ENCODE peak calls at places on chromosomes 7 and 10, in four cellular contexts. O is upper lobe of left lung, L is lower lobe of right lung, M is IMR-90. A is an unnamed sample.

GRCh38 chr10:3926675-3927525 is 141.9 kb upstream of the KLF6 start:
- ATAC-seq in O (peak; percentile 41), L (peak; percentile 51), M (no peak), A (peak; percentile 49)

GRCh38 chr10:117439243-117439912 is 64.1 kb upstream of the PDZD8 start:
- ATAC-seq in O (peak; percentile 84), M (no peak), L (no peak), A (peak; percentile 87)

GRCh38 chr10:117339569-117339968 is 35.7 kb downstream of the PDZD8 start:
- ATAC-seq in O (no peak), M (peak; percentile 50), L (no peak), A (no peak)

GRCh38 chr10:69951658-69952057 is 101.0 kb upstream of the MACROH2A2 start:
- ATAC-seq in O (no peak), L (no peak), M (no peak), A (no peak)

GRCh38 chr7:39085590-39086049 is 107.9 kb downstream of the POU6F2 start:
- ATAC-seq in L (no peak), M (no peak), O (peak; percentile 41), A (no peak)

GRCh38 chr10:58576736-58577366 is 64.2 kb downstream of the BICC1 start:
- ATAC-seq in L (peak; percentile 42), M (peak; percentile 30), O (peak; percentile 28), A (no peak)

GRCh38 chr7:87218941-87219544 is 489 bp downstream of the TMEM243 start:
- ATAC-seq in M (peak; percentile 31), L (peak; percentile 81), O (peak; percentile 78), A (peak; percentile 65)

GRCh38 chr10:7444576-7445226 is 33.9 kb upstream of the SFMBT2 start:
- ATAC-seq in O (no peak), L (peak; percentile 11), M (no peak), A (no peak)

GRCh38 chr7:158422551-158423189 is 165.0 kb downstream of the PTPRN2 start:
- ATAC-seq in M (no peak), O (no peak), L (no peak), A (no peak)

GRCh38 chr7:100166317-100166940 is 2.0 kb downstream of the GAL3ST4 start:
- ATAC-seq in O (no peak), L (no peak), M (no peak), A (no peak)

GRCh38 chr10:63175534-63175933 is 42.4 kb downstream of the NRBF2 start:
- ATAC-seq in L (no peak), O (no peak), M (no peak), A (no peak)

GRCh38 chr10:48634198-48634983 is 29.5 kb upstream of the ARHGAP22 start:
- ATAC-seq in L (peak; percentile 91), M (peak; percentile 87), O (peak; percentile 93), A (peak; percentile 73)

GRCh38 chr10:4721994-4722753 is 103.8 kb upstream of the AKR1E2 start:
- ATAC-seq in L (no peak), M (peak; percentile 44), O (peak; percentile 29), A (peak; percentile 82)

GRCh38 chr7:7902845-7903244 is 65.8 kb upstream of the GLCCI1 start:
- ATAC-seq in L (no peak), M (no peak), O (no peak), A (no peak)

GRCh38 chr10:101064415-101065030 is 2.7 kb downstream of the KAZALD1 start:
- ATAC-seq in M (no peak), O (no peak), L (no peak), A (no peak)
- H3K4me1 ChIP-seq in M (peaks cover 22% of the 10 kb centered on the region), O (peaks cover 57% of the 10 kb centered on the region), L (peaks cover 67% of the 10 kb centered on the region), A (no peaks in the 10 kb centered on the region)

GRCh38 chr7:18400726-18401125 is 94.8 kb upstream of the HDAC9 start:
- ATAC-seq in O (no peak), M (peak; percentile 27), L (no peak), A (no peak)
- H3K4me1 ChIP-seq in O (no peaks in the 10 kb centered on the region), M (peaks cover 13% of the 10 kb centered on the region), L (no peaks in the 10 kb centered on the region), A (no peaks in the 10 kb centered on the region)

DNA sequence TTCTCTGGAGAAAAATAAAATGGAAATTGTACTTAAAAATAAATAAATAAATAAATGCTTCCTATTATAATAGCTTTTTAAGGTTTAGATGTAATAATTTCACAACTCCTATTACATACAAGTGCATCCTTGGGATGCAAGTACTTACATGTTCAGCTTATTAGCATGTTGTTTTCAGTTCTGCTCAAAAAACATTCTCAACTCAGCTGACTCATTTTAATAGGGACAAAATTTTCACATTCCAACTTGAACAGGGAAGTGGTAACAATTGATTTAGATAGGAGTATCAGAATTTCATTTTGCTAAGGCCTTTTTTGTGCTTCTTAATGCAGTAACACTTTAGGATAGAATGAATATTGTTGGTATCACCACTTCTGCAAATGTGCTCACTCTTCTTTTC is 16.7 kb upstream of the PAPSS2 start:
- ATAC-seq in M (no peak), O (no peak), L (no peak), A (no peak)
- H3K4me1 ChIP-seq in M (no peaks in the 10 kb centered on the region), O (no peaks in the 10 kb centered on the region), L (no peaks in the 10 kb centered on the region), A (no peaks in the 10 kb centered on the region)

DNA sequence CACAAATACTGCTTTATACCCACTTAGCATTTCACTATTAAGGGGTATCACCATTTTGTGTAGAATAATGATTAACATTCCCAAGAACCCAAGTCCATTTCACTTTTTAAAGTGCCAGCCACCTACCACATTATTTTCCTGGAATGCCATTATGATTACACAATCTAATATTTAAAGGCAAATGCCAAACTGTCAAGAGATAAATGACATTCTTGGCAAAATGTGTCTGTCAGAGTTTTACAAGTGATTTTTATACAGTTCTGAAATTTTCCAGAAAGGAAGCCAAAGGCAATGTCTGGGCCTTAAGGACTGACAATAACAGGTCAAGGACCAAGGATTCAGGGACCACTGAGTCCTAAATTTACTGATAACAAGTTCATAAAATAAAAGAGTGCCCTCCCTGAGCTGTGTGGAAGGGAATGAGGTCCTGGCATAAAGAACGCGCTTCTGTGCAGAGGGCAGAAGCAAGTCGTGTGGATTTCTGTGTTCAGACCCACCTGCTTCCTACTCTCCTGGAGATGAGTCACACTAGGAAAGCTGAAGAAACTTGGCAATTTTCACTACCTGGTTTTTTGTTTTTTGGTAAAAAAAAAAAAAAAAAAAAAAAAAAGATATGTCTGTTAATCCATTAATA is 66.5 kb downstream of the UBE2H start:
- ATAC-seq in O (no peak), M (no peak), L (no peak), A (no peak)
- H3K4me1 ChIP-seq in O (peaks cover 6% of the 10 kb centered on the region), M (peaks cover 7% of the 10 kb centered on the region), L (peaks cover 23% of the 10 kb centered on the region), A (peaks cover 9% of the 10 kb centered on the region)

DNA sequence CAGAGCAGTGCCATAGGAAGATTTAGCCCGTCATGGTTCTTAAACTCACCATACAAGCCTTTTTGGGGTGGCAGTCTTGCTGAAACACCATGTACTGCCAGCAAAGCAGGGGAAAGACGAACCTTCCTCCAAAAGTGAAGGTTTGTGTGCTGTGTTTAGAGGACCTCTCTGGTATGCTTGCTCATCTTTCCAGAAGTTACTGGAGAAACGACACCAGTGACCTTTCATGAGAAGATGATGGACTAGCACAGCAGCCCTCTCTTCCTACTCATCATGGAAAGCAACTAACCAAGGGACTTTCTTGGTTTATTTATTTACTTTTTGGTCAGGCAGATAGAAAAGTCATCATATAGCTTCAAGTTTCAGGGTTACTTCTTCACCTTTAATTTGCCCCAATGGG is 247.4 kb downstream of the PTEN start:
- ATAC-seq in O (no peak), M (peak; percentile 38), L (no peak), A (no peak)
- H3K4me1 ChIP-seq in O (peaks cover 3% of the 10 kb centered on the region), M (peaks cover 8% of the 10 kb centered on the region), L (peaks cover 7% of the 10 kb centered on the region), A (no peaks in the 10 kb centered on the region)